ENCODE peak calls at places on chromosomes 1 and 21, in seven cellular contexts. E, K, B, P, F, N and H are unnamed samples.

GRCh38 chr1:220374449-220374848 is 102.2 kb upstream of the RAB3GAP2 start:
- DNase-seq in E (no peak), K (no peak), B (no peak), P (no peak), F (no peak), N (no peak), H (no peak)

GRCh38 chr1:66476774-66477173 is 57.2 kb upstream of the SGIP1 start:
- DNase-seq in E (no peak), K (no peak), B (no peak), P (no peak), F (no peak), N (peak; percentile 57), H (no peak)

GRCh38 chr1:153428073-153428638 is 11.8 kb downstream of the S100A7A start:
- DNase-seq in E (no peak), K (no peak), B (no peak), P (no peak), F (peak; percentile 21), N (no peak), H (no peak)

GRCh38 chr1:218112862-218113261 is 172.2 kb upstream of the RRP15 start:
- DNase-seq in E (no peak), K (no peak), B (no peak), P (no peak), F (no peak), N (no peak), H (no peak)

GRCh38 chr1:204971700-204972336 is 71.2 kb upstream of the CNTN2 start:
- DNase-seq in E (no peak), K (peak; percentile 95), B (no peak), P (no peak), F (no peak), N (peak; percentile 74), H (no peak)

GRCh38 chr1:12588695-12589094 is 29.3 kb downstream of the DHRS3 start:
- DNase-seq in E (no peak), K (no peak), B (no peak), P (no peak), F (no peak), N (no peak), H (no peak)

GRCh38 chr1:46159516-46159915 is 15.4 kb upstream of the TSPAN1 start:
- DNase-seq in E (no peak), K (no peak), B (no peak), P (no peak), F (no peak), N (no peak), H (no peak)

GRCh38 chr1:227885135-227885647 is 62.5 kb downstream of the WNT9A start:
- DNase-seq in E (no peak), K (no peak), B (no peak), P (no peak), F (no peak), N (no peak), H (no peak)

GRCh38 chr21:40254540-40255455 is 387.6 kb downstream of the PCP4 start:
- DNase-seq in E (no peak), K (no peak), B (no peak), P (no peak), F (peak; percentile 40), N (no peak), H (no peak)

GRCh38 chr1:222454782-222455181 is 93.1 kb downstream of the HHIPL2 start:
- DNase-seq in E (no peak), K (peak; percentile 81), B (no peak), P (no peak), F (peak; percentile 58), N (no peak), H (no peak)

GRCh38 chr1:153534933-153535663 is 693 bp downstream of the S100A6 start:
- DNase-seq in E (no peak), K (peak; percentile 49), B (no peak), P (peak; percentile 65), F (peak; percentile 65), N (peak; percentile 58), H (no peak)

GRCh38 chr21:43864313-43864805 is 664 bp upstream of the AGPAT3 start:
- DNase-seq in E (peak; percentile 26), K (peak; percentile 18), B (no peak), P (peak; percentile 37), F (peak; percentile 91), N (peak; percentile 31), H (no peak)